ENCODE peak calls at places on chromosomes 16 and 17, in nine cellular contexts. V is heart left ventricle, A is tibial nerve, E is testis, M is A549, D is adrenal gland, P is esophagus muscularis mucosa, Y is IMR-90, Z is H1. B is an unnamed sample. For H3K4me1, the result is how much of the 10 kb centered on the place peaks cover.

GRCh38 chr17:35890774-35891155 is 10.6 kb upstream of the CCL5 start:
- DNase-seq in Y (no peak), M (no peak), E (peak), Z (no peak), P (no peak), V (no peak), A (no peak), D (no peak), B (no peak)

GRCh38 chr16:74094962-74095361 is 201.7 kb upstream of the PSMD7 start:
- DNase-seq in A (no peak), M (no peak), D (no peak), V (no peak), P (no peak), E (no peak), Z (no peak), Y (no peak), B (no peak)

GRCh38 chr17:64599187-64599676 is 62.9 kb downstream of the SMURF2 start:
- DNase-seq in D (no peak), E (no peak), Y (no peak), M (no peak), Z (no peak), P (no peak), A (no peak), V (no peak), B (no peak)

GRCh38 chr17:72565006-72565405 is 444.2 kb downstream of the SOX9 start:
- DNase-seq in M (no peak), P (no peak), Y (no peak), D (no peak), V (no peak), E (no peak), A (no peak), Z (no peak), B (no peak)

GRCh38 chr16:5018791-5019190 is 14.9 kb downstream of the NAGPA start:
- DNase-seq in P (no peak), A (peak), Z (no peak), D (no peak), E (peak), M (no peak), Y (no peak), V (no peak), B (no peak)

GRCh38 chr16:21950782-21951521 is 2.2 kb upstream of the UQCRC2 start:
- DNase-seq in Z (no peak), D (no peak), M (peak), Y (peak), V (no peak), A (no peak), P (no peak), E (peak), B (no peak)

GRCh38 chr17:19539841-19540311 is 6.2 kb downstream of the SLC47A1 start:
- DNase-seq in A (no peak), Z (no peak), Y (no peak), E (no peak), P (no peak), V (no peak), D (peak), M (no peak), B (peak)

GRCh38 chr16:72241930-72242329 is 70.0 kb upstream of the PMFBP1 start:
- DNase-seq in M (peak), Y (peak), A (no peak), Z (no peak), V (no peak), E (peak), P (no peak), D (peak), B (no peak)

GRCh38 chr17:80360396-80360795 is 54.6 kb upstream of the ENDOV start:
- DNase-seq in M (no peak), D (no peak), A (no peak), E (no peak), Z (no peak), P (no peak), V (peak), Y (no peak), B (no peak)

GRCh38 chr16:10509534-10510025 is 70.8 kb downstream of the EMP2 start:
- DNase-seq in E (peak), V (peak), Y (peak), P (no peak), Z (peak), D (peak), M (peak), A (no peak), B (peak)

GRCh38 chr17:80432350-80432955 is 17.5 kb downstream of the ENDOV start:
- DNase-seq in E (no peak), Z (no peak), M (no peak), D (no peak), Y (no peak), A (no peak), V (peak), P (no peak), B (no peak)

GRCh38 chr17:8868092-8868491 is 618 bp upstream of the PIK3R6 start:
- DNase-seq in D (no peak), Y (no peak), A (no peak), V (no peak), P (no peak), Z (no peak), E (no peak), M (no peak), B (no peak)

GRCh38 chr17:20159406-20160075 is 150.4 kb downstream of the SPECC1 start:
- DNase-seq in E (no peak), Z (no peak), V (no peak), D (no peak), M (no peak), A (no peak), Y (peak), P (no peak), B (no peak)

GRCh38 chr17:27810211-27810901 is 10.0 kb upstream of the NOS2 start:
- DNase-seq in M (no peak), Y (no peak), D (no peak), E (no peak), V (no peak), P (no peak), Z (no peak), A (no peak), B (no peak)

GRCh38 chr17:59642535-59642934 is 22.8 kb downstream of the CLTC start:
- DNase-seq in D (no peak), E (no peak), V (no peak), P (no peak), Y (no peak), A (no peak), Z (no peak), M (no peak), B (no peak)

GRCh38 chr17:80245566-80246265 is 14.9 kb upstream of the RNF213 start:
- DNase-seq in M (no peak), A (no peak), V (no peak), E (no peak), Y (no peak), D (no peak), P (no peak), Z (no peak), B (no peak)

GRCh38 chr16:82176204-82176603 is 6.2 kb upstream of the MPHOSPH6 start:
- DNase-seq in A (no peak), M (no peak), V (no peak), Y (no peak), E (no peak), P (no peak), D (no peak), Z (no peak), B (no peak)

GRCh38 chr17:39306028-39306427 is 80.3 kb upstream of the STAC2 start:
- DNase-seq in V (no peak), Z (peak), A (no peak), D (no peak), E (peak), Y (no peak), P (no peak), M (no peak), B (no peak)

GRCh38 chr16:73057369-73058210 is 9.7 kb upstream of the ZFHX3 start:
- DNase-seq in V (peak), Z (peak), M (no peak), Y (no peak), D (peak), P (no peak), A (no peak), E (peak), B (no peak)

GRCh38 chr17:58786586-58787295 is 31.1 kb downstream of the PPM1E start:
- DNase-seq in P (no peak), E (no peak), V (no peak), Y (peak), Z (no peak), D (peak), A (no peak), M (peak), B (no peak)

GRCh38 chr16:63720848-63721247 is 1401.0 kb downstream of the CDH11 start:
- DNase-seq in E (no peak), Z (no peak), P (no peak), Y (no peak), A (no peak), D (no peak), V (no peak), M (no peak), B (no peak)

GRCh38 chr17:10292057-10292931 is 80.5 kb downstream of the MYH13 start:
- DNase-seq in M (no peak), V (peak), P (no peak), E (no peak), Z (no peak), Y (peak), D (no peak), A (no peak), B (peak)

GRCh38 chr17:8574687-8575086 is 55.8 kb downstream of the MYH10 start:
- DNase-seq in E (no peak), M (peak), V (no peak), Y (no peak), P (no peak), A (no peak), D (no peak), Z (no peak), B (no peak)

DNA sequence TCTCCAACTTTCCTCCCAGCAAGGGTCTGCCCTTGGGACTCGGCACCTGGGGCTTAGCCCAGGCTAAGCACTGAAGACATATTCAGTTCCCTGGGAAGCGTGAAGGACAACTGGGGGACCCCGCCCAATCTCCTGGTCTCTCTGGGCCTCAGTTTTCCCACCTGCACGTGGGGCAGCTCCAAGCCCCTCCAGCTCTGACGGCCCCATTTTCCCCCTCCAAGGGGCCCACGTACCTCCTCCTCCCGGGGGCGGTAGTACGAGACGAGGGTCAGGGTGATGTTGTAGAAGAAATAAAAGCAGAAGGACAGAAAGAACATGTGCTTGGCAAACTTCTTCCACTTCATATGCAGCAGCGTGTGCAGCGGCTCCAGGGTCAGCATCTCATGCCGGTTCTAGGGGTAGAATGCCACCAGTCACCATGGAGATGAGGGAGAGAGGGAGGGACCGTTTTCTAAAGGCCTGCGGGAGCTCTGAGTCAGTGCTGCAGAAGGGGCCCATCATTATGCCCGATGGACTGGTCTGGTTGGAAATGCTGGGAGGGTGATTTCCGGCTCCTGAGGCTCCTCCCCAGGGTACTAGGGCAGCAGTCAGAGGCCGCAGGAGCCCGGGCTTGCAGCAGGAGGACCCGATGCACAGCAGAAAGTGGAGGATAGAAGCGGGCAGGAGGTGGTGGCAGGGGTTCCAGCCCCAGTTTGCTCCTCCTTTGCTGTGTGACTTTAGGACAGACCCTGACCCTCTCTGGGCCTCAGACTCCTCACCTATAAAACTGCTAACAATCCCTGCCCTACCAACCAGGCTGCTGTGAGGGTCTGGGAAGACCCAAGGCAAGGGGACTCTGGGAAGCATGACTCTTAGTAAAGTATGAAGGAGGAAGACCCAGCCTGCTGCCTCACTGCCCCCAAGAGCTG is 28.8 kb downstream of the TRPV3 start:
- DNase-seq in V (no peak), Y (no peak), A (no peak), M (no peak), E (peak), Z (no peak), D (no peak), P (no peak), B (no peak)
- H3K4me3 ChIP-seq in V (no peak), Y (no peak), A (peak), M (no peak), E (no peak), Z (no peak), D (no peak), P (no peak), B (no peak)

GRCh38 chr17:61409301-61410099 is 9.9 kb downstream of the TBX2 start:
- DNase-seq in M (peak), Z (peak), E (peak), V (peak), P (no peak), Y (peak), D (peak), A (no peak), B (no peak)
- H3K4me1 ChIP-seq in M (under half), Z (under half), E (under half), V (under half), P (under half), Y (under half), D (under half), A (under half), B (under half)

GRCh38 chr16:70685938-70686375 is at the start of gene MTSS2:
- DNase-seq in E (peak), A (peak), P (no peak), D (peak), M (peak), V (peak), Z (peak), Y (peak), B (peak)
- TF ChIP-seq POLR2A in E (no peak), A (peak), P (no peak), D (peak), M (peak), V (no peak), Z (no peak), Y (no peak), B (peak)

DNA sequence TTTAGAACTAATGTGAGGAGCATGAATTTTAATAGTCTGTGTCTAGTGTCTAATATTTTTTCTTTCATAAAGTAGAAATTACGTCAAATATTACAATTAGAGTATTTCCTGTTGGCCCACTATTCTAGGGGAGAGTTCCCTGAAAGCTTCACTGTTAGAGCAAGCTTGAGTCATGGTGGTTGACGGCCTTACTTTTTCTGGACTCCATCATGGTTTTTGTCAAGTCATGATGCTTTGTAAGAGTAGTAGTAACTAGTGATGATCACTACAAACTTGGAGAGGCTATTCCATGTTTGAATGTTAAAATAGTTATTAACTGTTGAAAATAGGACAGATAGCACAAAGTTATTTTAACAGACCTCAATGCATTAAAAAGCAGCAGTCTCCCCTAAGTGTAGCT is 1.7 kb downstream of the PSMD11 start:
- DNase-seq in Y (peak), Z (no peak), D (no peak), M (peak), P (no peak), V (no peak), E (no peak), A (no peak), B (no peak)
- H3K4me3 ChIP-seq in Y (no peak), Z (peak), D (peak), M (peak), P (peak), V (peak), E (no peak), A (peak), B (peak)

GRCh38 chr17:75318211-75318610 is 29.0 kb upstream of the SLC25A19 start:
- DNase-seq in Z (no peak), P (no peak), E (no peak), M (no peak), V (no peak), A (no peak), D (no peak), Y (no peak), B (no peak)

GRCh38 chr17:75318615-75319222 is 29.5 kb upstream of the SLC25A19 start:
- DNase-seq in P (no peak), V (no peak), M (no peak), Y (no peak), Z (no peak), D (no peak), E (no peak), A (no peak), B (no peak)

GRCh38 chr17:75317671-75318070 is 28.4 kb upstream of the SLC25A19 start:
- DNase-seq in A (no peak), Z (no peak), D (no peak), M (no peak), E (no peak), V (no peak), P (no peak), Y (no peak), B (no peak)

GRCh38 chr17:75321506-75321905 is 32.3 kb upstream of the SLC25A19 start:
- DNase-seq in Z (no peak), D (no peak), E (no peak), M (no peak), P (no peak), Y (no peak), V (no peak), A (no peak), B (no peak)

DNA sequence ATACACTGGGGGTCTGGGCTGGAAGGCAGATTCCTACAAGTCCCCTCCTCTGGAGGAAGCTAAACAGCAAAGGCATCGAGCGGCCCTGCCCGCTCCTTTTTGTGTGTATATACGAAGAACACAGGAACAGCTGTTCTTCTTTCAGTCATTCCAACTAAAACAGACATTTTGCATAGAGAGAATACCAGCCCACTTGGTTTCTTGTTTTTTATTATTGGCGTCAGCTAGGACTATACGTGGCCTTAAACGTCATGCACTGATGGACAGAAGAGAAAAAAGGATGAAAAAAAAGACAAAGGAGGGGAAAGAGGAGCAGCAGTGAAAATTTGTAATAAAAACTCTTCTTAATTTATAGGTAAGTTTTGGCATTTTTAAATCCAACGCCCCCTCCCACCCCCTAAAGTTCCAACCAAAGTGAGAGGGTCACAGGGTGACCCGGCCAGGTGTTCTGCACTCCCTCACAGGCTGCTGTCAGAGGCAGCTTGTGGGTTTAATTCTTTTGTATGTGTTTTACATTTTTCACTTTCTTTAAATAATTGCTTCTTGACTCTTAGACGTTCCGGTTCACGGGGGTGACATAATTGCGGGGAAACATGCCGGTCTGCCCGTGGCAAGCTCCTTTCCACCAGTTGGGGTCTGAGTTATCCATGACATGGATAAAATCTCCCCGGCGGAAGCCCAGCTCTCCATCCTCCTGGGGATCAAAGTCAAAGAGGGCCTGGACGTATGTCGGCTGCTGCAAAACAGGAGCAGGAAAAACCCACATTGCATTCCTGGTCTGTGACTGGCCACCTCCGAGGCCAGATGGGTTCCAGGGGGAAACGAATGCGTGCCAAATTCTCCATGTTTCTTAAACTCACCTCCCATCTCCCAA is 30.8 kb upstream of the SLC25A19 start:
- DNase-seq in V (no peak), D (no peak), P (no peak), Y (peak), A (no peak), Z (no peak), E (no peak), M (no peak), B (no peak)
- H3K4me1 ChIP-seq in V (under half), D (under half), P (under half), Y (under half), A (under half), Z (under half), E (under half), M (under half), B (under half)

GRCh38 chr16:1325261-1325660 is 8.2 kb upstream of the BAIAP3 start:
- DNase-seq in V (no peak), E (no peak), M (no peak), A (no peak), Z (no peak), Y (no peak), P (no peak), D (no peak), B (no peak)

GRCh38 chr16:1326946-1327618 is 6.4 kb upstream of the BAIAP3 start:
- DNase-seq in Z (no peak), M (no peak), E (no peak), V (no peak), P (no peak), Y (no peak), A (no peak), D (no peak), B (no peak)

GRCh38 chr16:1326380-1326779 is 7.1 kb upstream of the BAIAP3 start:
- DNase-seq in V (no peak), E (no peak), D (no peak), Z (no peak), P (no peak), A (no peak), Y (no peak), M (no peak), B (no peak)

GRCh38 chr16:1324286-1324826 is 9.1 kb upstream of the BAIAP3 start:
- DNase-seq in P (no peak), Z (no peak), D (no peak), E (no peak), A (no peak), V (no peak), Y (no peak), M (no peak), B (no peak)

GRCh38 chr16:1325673-1326371 is 7.6 kb upstream of the BAIAP3 start:
- DNase-seq in M (no peak), Y (no peak), E (no peak), P (no peak), Z (no peak), D (no peak), V (no peak), A (no peak), B (no peak)
- TF ChIP-seq POLR2A in M (no peak), Y (no peak), E (no peak), P (no peak), Z (no peak), D (no peak), V (no peak), A (no peak), B (no peak)

GRCh38 chr17:18246880-18247612 is 11.5 kb downstream of the FLII start:
- DNase-seq in A (peak), Y (peak), Z (peak), M (peak), E (peak), D (peak), P (no peak), V (peak), B (no peak)
- H3K4me3 ChIP-seq in A (no peak), Y (no peak), Z (peak), M (no peak), E (peak), D (peak), P (peak), V (no peak), B (no peak)

GRCh38 chr17:82203920-82204319 is 8.7 kb downstream of the CCDC57 start:
- DNase-seq in D (no peak), P (no peak), E (no peak), Z (no peak), Y (no peak), A (no peak), M (no peak), V (no peak), B (no peak)
- H3K4me1 ChIP-seq in D (under half), P (under half), E (under half), Z (under half), Y (under half), A (under half), M (under half), V (under half), B (under half)

DNA sequence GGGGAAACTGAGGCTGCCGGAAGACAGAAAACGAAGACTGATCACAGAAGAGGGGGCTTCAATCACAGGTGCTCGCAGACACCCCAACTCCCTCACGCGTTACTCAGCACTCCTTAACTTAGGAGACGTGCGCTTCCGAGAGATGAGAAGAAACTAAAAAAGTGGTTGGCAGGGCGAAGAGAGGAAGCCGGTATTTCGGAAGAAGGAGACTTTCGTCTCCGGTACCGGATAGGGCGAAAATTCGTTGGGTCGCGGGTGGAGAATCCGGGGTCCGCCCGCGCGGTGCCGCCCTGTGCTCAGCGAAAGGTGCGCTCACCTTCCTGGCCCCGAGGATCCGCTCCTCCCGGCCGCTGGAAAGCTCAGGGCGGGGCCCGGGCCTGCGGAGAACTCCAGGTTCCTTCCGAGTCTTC is 917 bp upstream of the TBX2 start:
- DNase-seq in Y (peak), A (no peak), D (no peak), E (no peak), M (no peak), Z (no peak), P (no peak), V (no peak), B (no peak)
- TF ChIP-seq POLR2A in Y (no peak), A (no peak), D (no peak), E (no peak), M (no peak), Z (no peak), P (no peak), V (no peak), B (no peak)

B was measured in gastrocnemius medialis.